ENCODE peak calls at places on chromosomes 12 and 14, in ten cellular contexts. I, E, N, M, G, C, Y, P, V and Q are unnamed samples.

GRCh38 chr12:52055781-52056711 is 4.8 kb downstream of the NR4A1 start:
- DNase-seq in P (no peak), C (no peak), G (peak), M (no peak), E (peak), I (no peak), V (no peak), N (peak), Y (no peak), Q (no peak)

GRCh38 chr14:91119556-91120311 is 5.9 kb downstream of the DGLUCY start:
- DNase-seq in P (no peak), N (no peak), G (no peak), V (no peak), I (no peak), M (peak), C (no peak), Y (no peak), E (peak), Q (no peak)

GRCh38 chr14:69632752-69633151 is 21.4 kb downstream of the SUSD6 start:
- DNase-seq in M (no peak), E (no peak), P (no peak), N (no peak), G (no peak), Y (no peak), I (no peak), V (no peak), C (no peak), Q (no peak)

GRCh38 chr12:100716949-100717732 is 77.4 kb upstream of the ANO4 start:
- DNase-seq in V (no peak), Y (peak), M (no peak), I (no peak), P (peak), G (peak), N (peak), E (peak), C (peak), Q (no peak)

GRCh38 chr14:85252011-85252410 is 277.9 kb upstream of the FLRT2 start:
- DNase-seq in V (no peak), E (peak), N (no peak), M (peak), C (no peak), P (no peak), G (no peak), Y (no peak), I (no peak), Q (no peak)

GRCh38 chr12:123005081-123005626 is 24.7 kb downstream of the ARL6IP4 start:
- DNase-seq in G (no peak), V (no peak), E (no peak), N (no peak), C (no peak), Y (no peak), I (no peak), P (no peak), M (no peak), Q (no peak)

GRCh38 chr12:75814856-75815754 is 216.5 kb downstream of the PHLDA1 start:
- DNase-seq in G (no peak), C (no peak), N (no peak), I (no peak), P (no peak), Y (no peak), V (no peak), M (peak), E (peak), Q (no peak)

GRCh38 chr12:64407342-64408223 is 3.4 kb downstream of the XPOT start:
- DNase-seq in E (no peak), C (no peak), M (no peak), G (no peak), V (no peak), I (no peak), P (no peak), Y (no peak), N (no peak), Q (no peak)

GRCh38 chr12:47408171-47408871 is 297.5 kb downstream of the RPAP3 start:
- DNase-seq in I (no peak), P (no peak), C (no peak), Y (peak), G (no peak), N (no peak), M (no peak), E (no peak), V (no peak), Q (no peak)

GRCh38 chr12:110015132-110015531 is 15.9 kb downstream of the ANKRD13A start:
- DNase-seq in Y (no peak), V (no peak), C (no peak), E (no peak), P (no peak), N (no peak), I (no peak), G (no peak), M (no peak), Q (no peak)